ENCODE peak calls at places on chromosomes 16 and 17, in four cellular contexts. F, G, B and C are unnamed samples.

GRCh38 chr16:84911490-84912216 is 91.9 kb downstream of the CRISPLD2 start:
- DNase-seq in G (peak; percentile 49), B (peak; percentile 45), F (no peak), C (no peak)

GRCh38 chr17:37274432-37274831 is 101.4 kb upstream of the C17orf78 start:
- DNase-seq in B (no peak), F (no peak), G (no peak), C (no peak)

GRCh38 chr17:17067277-17067676 is 25.0 kb downstream of the MPRIP start:
- DNase-seq in F (no peak), B (peak; percentile 37), G (peak; percentile 84), C (no peak)

GRCh38 chr17:67867591-67867990 is 42.3 kb downstream of the BPTF start:
- DNase-seq in F (no peak), G (no peak), B (no peak), C (no peak)

GRCh38 chr16:74053310-74053709 is 243.3 kb upstream of the PSMD7 start:
- DNase-seq in G (no peak), F (no peak), B (no peak), C (no peak)

GRCh38 chr16:1168837-1169236 is 15.9 kb downstream of the CACNA1H start:
- DNase-seq in G (no peak), F (no peak), B (no peak), C (no peak)

GRCh38 chr16:74568961-74569631 is 37.8 kb downstream of the GLG1 start:
- DNase-seq in B (no peak), G (peak; percentile 56), F (no peak), C (no peak)

GRCh38 chr16:86497551-86498021 is 12.7 kb upstream of the FOXF1 start:
- DNase-seq in B (no peak), F (peak; percentile 14), G (no peak), C (no peak)

GRCh38 chr16:67677712-67678111 is 11.1 kb downstream of the C16orf86 start:
- DNase-seq in G (no peak), B (no peak), F (no peak), C (no peak)

GRCh38 chr17:75602644-75603043 is 15.0 kb downstream of the MYO15B start:
- DNase-seq in B (no peak), G (no peak), F (no peak), C (no peak)

GRCh38 chr17:9818760-9819159 is 3.1 kb downstream of the GSG1L2 start:
- DNase-seq in B (peak; percentile 66), G (no peak), F (no peak), C (no peak)

GRCh38 chr16:2852731-2853507 is 5.1 kb downstream of the PRSS22 start:
- DNase-seq in B (no peak), F (no peak), G (no peak), C (no peak)

GRCh38 chr16:8866118-8866883 is 2.5 kb downstream of the CARHSP1 start:
- DNase-seq in B (no peak), F (peak; percentile 23), G (no peak), C (no peak)

GRCh38 chr17:79340771-79341528 is 266.3 kb downstream of the ENGASE start:
- DNase-seq in G (no peak), F (no peak), B (no peak), C (no peak)

GRCh38 chr17:2406271-2406902 is 5.5 kb upstream of the MNT start:
- DNase-seq in F (no peak), G (no peak), B (peak; percentile 69), C (no peak)

GRCh38 chr17:15263206-15263579 is 1.9 kb downstream of the PMP22 start:
- DNase-seq in B (peak; percentile 25), G (peak; percentile 91), F (peak; percentile 33), C (no peak)

GRCh38 chr17:57420674-57421392 is 164.5 kb downstream of the MSI2 start:
- DNase-seq in G (peak; percentile 54), B (no peak), F (peak; percentile 97), C (no peak)

GRCh38 chr16:30771726-30772125 is 9.6 kb downstream of the RNF40 start:
- DNase-seq in F (no peak), G (no peak), B (no peak), C (no peak)

GRCh38 chr17:57603978-57604377 is 141.1 kb downstream of the CCDC182 start:
- DNase-seq in G (no peak), B (no peak), F (no peak), C (peak; percentile 51)

GRCh38 chr17:12856451-12856850 is 67.2 kb downstream of the ARHGAP44 start:
- DNase-seq in G (no peak), F (no peak), B (peak; percentile 9), C (no peak)

GRCh38 chr16:58661199-58661830 is 23.3 kb downstream of the SLC38A7 start:
- DNase-seq in G (peak; percentile 87), B (peak; percentile 90), F (peak; percentile 49), C (no peak)

GRCh38 chr17:41987642-41988041 is 21.0 kb downstream of the CNP start:
- DNase-seq in G (no peak), F (no peak), B (no peak), C (no peak)

GRCh38 chr17:81119223-81120148 is 45.8 kb upstream of the PVALEF start:
- DNase-seq in B (peak; percentile 98), F (peak; percentile 89), G (peak; percentile 84), C (peak; percentile 84)

GRCh38 chr16:889586-889985 is 81.2 kb downstream of the LMF1 start:
- DNase-seq in F (no peak), B (no peak), G (no peak), C (no peak)

GRCh38 chr16:11835891-11836652 is 15.3 kb downstream of the RSL1D1 start:
- DNase-seq in F (no peak), B (peak; percentile 47), G (peak; percentile 70), C (no peak)

GRCh38 chr17:9541718-9542117 is 33.9 kb downstream of the STX8 start:
- DNase-seq in G (no peak), B (no peak), F (no peak), C (no peak)